ENCODE peak calls at places on chromosomes 7 and 10, in seven cellular contexts. G, F, K, E, X, Q and L are unnamed samples. For H3K4me1, the result is how much of the 10 kb centered on the place peaks cover.

GRCh38 chr7:116692599-116693308 is 20.8 kb downstream of the MET start:
- DNase-seq in G (no peak), K (no peak), Q (no peak), E (no peak), X (no peak), F (no peak), L (no peak)

GRCh38 chr7:14236834-14237233 is 247.4 kb upstream of the ETV1 start:
- DNase-seq in E (no peak), Q (no peak), F (no peak), G (no peak), X (no peak), K (no peak), L (no peak)

GRCh38 chr7:73341877-73342276 is 13.9 kb downstream of the FKBP6 start:
- DNase-seq in G (no peak), E (peak), Q (no peak), F (no peak), K (no peak), X (no peak), L (no peak)

GRCh38 chr7:30612658-30613265 is 18.1 kb downstream of the GARS1 start:
- DNase-seq in X (no peak), F (no peak), G (no peak), Q (no peak), E (no peak), K (no peak), L (no peak)

GRCh38 chr10:29209830-29210229 is 79.0 kb upstream of the LYZL1 start:
- DNase-seq in Q (no peak), G (no peak), K (no peak), X (no peak), F (no peak), E (no peak), L (no peak)

GRCh38 chr7:123348700-123349099 is 148.9 kb upstream of the SLC13A1 start:
- DNase-seq in X (no peak), K (no peak), G (no peak), F (no peak), E (no peak), Q (no peak), L (no peak)

GRCh38 chr10:49761789-49762565 is at the start of gene OGDHL:
- DNase-seq in K (peak), G (peak), Q (peak), F (no peak), E (peak), X (no peak), L (no peak)

GRCh38 chr10:30873408-30873807 is 158.3 kb downstream of the ZNF438 start:
- DNase-seq in X (no peak), F (no peak), K (no peak), Q (no peak), E (no peak), G (no peak), L (no peak)

GRCh38 chr7:117014673-117015133 is 61.4 kb downstream of the ST7 start:
- DNase-seq in E (peak), G (peak), Q (peak), X (peak), F (no peak), K (no peak), L (peak)

GRCh38 chr10:118216526-118217035 is 125.5 kb downstream of the FAM204A start:
- DNase-seq in F (no peak), Q (no peak), X (no peak), K (no peak), E (no peak), G (no peak), L (no peak)

GRCh38 chr7:96532428-96532922 is 177.2 kb downstream of the SEM1 start:
- DNase-seq in X (no peak), Q (no peak), K (no peak), E (no peak), G (no peak), F (no peak), L (no peak)

GRCh38 chr7:97118306-97118917 is 914 bp downstream of the SDHAF3 start:
- DNase-seq in F (no peak), K (no peak), E (no peak), X (no peak), G (no peak), Q (no peak), L (no peak)

GRCh38 chr10:112307631-112308502 is 24.7 kb downstream of the TECTB start:
- DNase-seq in X (no peak), Q (peak), E (no peak), K (peak), G (no peak), F (no peak), L (peak)

GRCh38 chr7:68488366-68489060 is 1109.8 kb upstream of the AUTS2 start:
- DNase-seq in G (no peak), K (no peak), E (no peak), F (no peak), Q (no peak), X (no peak), L (no peak)

GRCh38 chr10:78475501-78475900 is 441.8 kb downstream of the RPS24 start:
- DNase-seq in G (no peak), X (no peak), F (no peak), K (no peak), Q (no peak), E (no peak), L (no peak)
- H3K4me1 ChIP-seq in G (under half), X (under half), F (under half), K (under half), Q (under half), E (under half), L (under half)

GRCh38 chr10:33134011-33134751 is 176.2 kb upstream of the ITGB1 start:
- DNase-seq in F (no peak), X (peak), K (no peak), G (peak), E (no peak), Q (peak), L (peak)

GRCh38 chr10:33139191-33139646 is 181.2 kb upstream of the ITGB1 start:
- DNase-seq in X (no peak), E (no peak), G (no peak), K (no peak), F (no peak), Q (no peak), L (no peak)

GRCh38 chr10:33137356-33138007 is 179.5 kb upstream of the ITGB1 start:
- DNase-seq in G (no peak), K (no peak), Q (no peak), X (no peak), F (no peak), E (no peak), L (no peak)

GRCh38 chr10:33136271-33136670 is 178.2 kb upstream of the ITGB1 start:
- DNase-seq in F (no peak), K (no peak), E (no peak), G (no peak), Q (no peak), X (no peak), L (no peak)

GRCh38 chr10:33136781-33137180 is 178.8 kb upstream of the ITGB1 start:
- DNase-seq in X (no peak), F (no peak), Q (no peak), G (no peak), K (no peak), E (no peak), L (no peak)
- H3K4me1 ChIP-seq in X (under half), F (under half), Q (under half), G (under half), K (under half), E (under half), L (under half)

GRCh38 chr10:88113232-88113631 is 249.8 kb downstream of the PTEN start:
- DNase-seq in X (no peak), E (peak), Q (no peak), F (no peak), G (no peak), K (no peak), L (no peak)

GRCh38 chr10:88115406-88115805 is 252.0 kb downstream of the PTEN start:
- DNase-seq in F (no peak), G (no peak), K (no peak), X (no peak), Q (no peak), E (no peak), L (no peak)

GRCh38 chr10:88114368-88114767 is 250.9 kb downstream of the PTEN start:
- DNase-seq in Q (peak), X (no peak), K (no peak), E (no peak), G (peak), F (no peak), L (peak)

GRCh38 chr10:88115968-88116367 is 252.5 kb downstream of the PTEN start:
- DNase-seq in F (no peak), Q (no peak), X (no peak), G (no peak), E (no peak), K (no peak), L (no peak)

GRCh38 chr10:88113657-88114272 is 250.3 kb downstream of the PTEN start:
- DNase-seq in G (no peak), K (no peak), X (no peak), F (no peak), E (no peak), Q (no peak), L (no peak)
- H3K4me1 ChIP-seq in G (under half), K (under half), X (under half), F (under half), E (half or more), Q (under half), L (under half)

DNA sequence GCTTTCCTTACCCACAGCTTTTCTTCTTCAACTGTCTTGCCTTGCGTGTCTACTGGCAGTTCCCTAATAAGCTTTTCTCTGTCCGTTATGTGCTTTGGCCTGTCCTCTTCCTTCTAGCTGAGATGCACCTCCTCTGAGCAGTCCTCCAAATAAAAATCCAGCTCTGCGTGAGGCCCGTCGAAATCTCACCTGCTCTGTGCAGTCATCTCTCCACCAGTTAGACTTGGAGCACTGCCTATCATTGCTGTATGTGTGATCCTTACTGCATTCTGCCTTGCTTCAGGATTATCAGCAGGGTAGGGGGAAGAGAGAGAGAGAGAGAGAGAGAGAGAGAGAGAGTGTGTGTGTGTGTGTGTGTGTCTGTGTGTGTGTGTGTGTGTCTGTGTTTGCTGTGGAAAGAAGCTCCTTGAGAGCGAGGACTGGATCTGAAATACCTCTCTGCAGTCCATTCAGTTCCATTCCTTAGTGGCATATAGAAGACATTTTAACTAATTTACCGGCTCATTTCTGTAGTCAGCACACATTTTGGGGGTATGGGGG is 129.4 kb downstream of the CCNY start:
- DNase-seq in E (no peak), F (no peak), K (no peak), Q (no peak), G (no peak), X (no peak), L (no peak)
- H3K4me1 ChIP-seq in E (half or more), F (under half), K (under half), Q (half or more), G (under half), X (half or more), L (half or more)

GRCh38 chr10:119269737-119270136 is 62.4 kb downstream of the GRK5 start:
- DNase-seq in K (no peak), F (no peak), Q (no peak), X (no peak), G (no peak), E (peak), L (no peak)
- H3K4me1 ChIP-seq in K (under half), F (under half), Q (under half), X (under half), G (under half), E (half or more), L (half or more)

GRCh38 chr10:93594518-93594917 is 6.5 kb downstream of the RBP4 start:
- DNase-seq in K (no peak), G (no peak), E (no peak), F (no peak), Q (no peak), X (no peak), L (no peak)

GRCh38 chr10:93595378-93596288 is 5.4 kb downstream of the RBP4 start:
- DNase-seq in X (no peak), E (no peak), Q (no peak), F (no peak), G (no peak), K (no peak), L (no peak)

GRCh38 chr10:93593749-93594148 is 7.3 kb downstream of the RBP4 start:
- DNase-seq in Q (no peak), F (no peak), G (no peak), K (no peak), X (no peak), E (no peak), L (no peak)

GRCh38 chr10:93591065-93591808 is 9.8 kb downstream of the RBP4 start:
- DNase-seq in K (no peak), E (no peak), G (no peak), Q (no peak), X (no peak), F (no peak), L (peak)

GRCh38 chr10:93593254-93593653 is 7.8 kb downstream of the RBP4 start:
- DNase-seq in X (no peak), Q (no peak), G (no peak), K (no peak), E (no peak), F (no peak), L (no peak)
- H3K4me1 ChIP-seq in X (under half), Q (under half), G (under half), K (under half), E (under half), F (under half), L (under half)

DNA sequence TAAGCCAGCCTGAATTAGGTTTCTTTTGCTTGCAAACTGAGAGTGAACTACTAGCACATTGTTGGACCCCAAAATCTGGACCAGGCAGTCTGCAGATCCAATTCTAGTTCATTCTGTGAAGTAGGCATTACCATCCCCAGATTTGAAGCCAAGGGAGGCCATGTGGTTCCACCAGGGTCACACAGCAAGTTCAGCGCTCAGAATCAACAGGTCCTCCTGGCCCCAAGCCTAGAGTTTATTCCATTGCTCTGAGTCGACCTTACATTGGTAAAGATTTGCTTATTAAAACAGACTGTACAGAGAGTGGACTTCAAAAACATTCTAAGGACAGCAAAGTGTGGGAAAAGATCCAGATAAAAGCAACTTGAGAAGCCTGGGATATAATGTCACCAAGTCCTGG is 50.9 kb downstream of the AFAP1L2 start:
- DNase-seq in K (no peak), X (no peak), Q (no peak), F (no peak), E (no peak), G (no peak), L (no peak)
- H3K4me1 ChIP-seq in K (under half), X (half or more), Q (under half), F (under half), E (half or more), G (under half), L (under half)

GRCh38 chr7:152704796-152705384 is 28.9 kb upstream of the XRCC2 start:
- DNase-seq in E (no peak), Q (no peak), K (no peak), X (no peak), F (no peak), G (no peak), L (no peak)
- H3K4me1 ChIP-seq in E (under half), Q (under half), K (under half), X (under half), F (under half), G (under half), L (under half)